ENCODE peak calls at places on chromosome 5, in seven cellular contexts. Z is astrocyte of the spinal cord, U is dorsolateral prefrontal cortex, L is cardiac fibroblast, H is spleen, M is lung, B is GM13977. X is an unnamed sample.
A peak's percentile ranks its signal among the peaks of the same experiment; 100 is the strongest.

GRCh38 chr5:178308541-178309092 is 76.0 kb upstream of the PHYKPL start:
- DNase-seq in M (no peak), H (peak; percentile 50), B (no peak), Z (no peak), L (no peak), U (no peak), X (no peak)

GRCh38 chr5:174425271-174425963 is 299.0 kb upstream of the MSX2 start:
- DNase-seq in Z (no peak), H (no peak), M (no peak), B (no peak), L (no peak), U (no peak), X (no peak)

GRCh38 chr5:103178167-103178566 is 58.1 kb downstream of the PPIP5K2 start:
- DNase-seq in H (no peak), Z (no peak), M (no peak), L (no peak), B (no peak), U (no peak), X (no peak)

GRCh38 chr5:52947208-52947607 is 41.9 kb upstream of the ITGA2 start:
- DNase-seq in M (no peak), Z (peak; percentile 52), B (no peak), H (no peak), L (no peak), U (no peak), X (no peak)

GRCh38 chr5:33997331-33997983 is 10.4 kb downstream of the AMACR start:
- DNase-seq in H (no peak), B (peak; percentile 47), Z (peak; percentile 87), U (peak; percentile 28), M (peak; percentile 65), L (peak; percentile 91), X (peak; percentile 82)

GRCh38 chr5:132455614-132456115 is 34.9 kb downstream of the IRF1 start:
- DNase-seq in Z (no peak), L (no peak), U (no peak), M (no peak), B (no peak), H (peak; percentile 80), X (no peak)

GRCh38 chr5:68187268-68188055 is 28.1 kb upstream of the PIK3R1 start:
- DNase-seq in M (no peak), H (no peak), B (peak; percentile 29), U (peak; percentile 88), Z (peak; percentile 73), L (peak; percentile 48), X (no peak)

GRCh38 chr5:178113841-178114324 is 551 bp downstream of the N4BP3 start:
- DNase-seq in H (no peak), U (no peak), M (no peak), B (peak; percentile 71), L (no peak), Z (no peak), X (no peak)

GRCh38 chr5:61048534-61048933 is 103.5 kb downstream of the NDUFAF2 start:
- DNase-seq in Z (peak; percentile 88), M (no peak), U (no peak), B (no peak), H (no peak), L (peak; percentile 14), X (no peak)

GRCh38 chr5:149380466-149381121 is 1.5 kb upstream of the IL17B start:
- DNase-seq in Z (no peak), M (no peak), H (no peak), L (no peak), B (no peak), U (no peak), X (no peak)

GRCh38 chr5:134594797-134595457 is 37.7 kb downstream of the SAR1B start:
- DNase-seq in M (no peak), Z (no peak), H (no peak), U (no peak), L (no peak), B (peak; percentile 57), X (no peak)

GRCh38 chr5:59893061-59893435 is 478 bp downstream of the PDE4D start:
- DNase-seq in M (no peak), U (peak; percentile 15), Z (no peak), B (no peak), H (no peak), L (no peak), X (no peak)

GRCh38 chr5:6570530-6570929 is 62.3 kb downstream of the NSUN2 start:
- DNase-seq in M (peak; percentile 23), B (no peak), H (no peak), Z (no peak), U (no peak), L (no peak), X (no peak)

GRCh38 chr5:98904786-98905185 is 24.0 kb downstream of the CHD1 start:
- DNase-seq in H (no peak), L (no peak), Z (peak; percentile 43), B (no peak), U (no peak), M (no peak), X (no peak)

GRCh38 chr5:93593476-93594060 is 10.5 kb downstream of the NR2F1 start:
- DNase-seq in B (no peak), H (no peak), L (no peak), M (no peak), U (no peak), Z (peak; percentile 33), X (no peak)

GRCh38 chr5:84242286-84242685 is 142.4 kb downstream of the EDIL3 start:
- DNase-seq in U (no peak), B (no peak), L (peak; percentile 82), M (no peak), H (no peak), Z (peak; percentile 80), X (no peak)

GRCh38 chr5:83492331-83492730 is 20.8 kb downstream of the VCAN start:
- DNase-seq in B (no peak), H (no peak), M (no peak), U (no peak), L (peak; percentile 21), Z (no peak), X (no peak)

GRCh38 chr5:56200856-56201638 is 32.1 kb downstream of the ANKRD55 start:
- DNase-seq in M (peak; percentile 70), Z (peak; percentile 78), L (peak; percentile 88), U (peak; percentile 20), H (no peak), B (peak; percentile 82), X (peak; percentile 36)

GRCh38 chr5:151608522-151608921 is 17.4 kb upstream of the FAT2 start:
- DNase-seq in M (no peak), H (no peak), Z (no peak), L (no peak), U (no peak), B (no peak), X (no peak)

GRCh38 chr5:52743012-52743411 is 44.7 kb upstream of the ITGA1 start:
- DNase-seq in U (no peak), M (no peak), L (no peak), Z (peak; percentile 32), B (no peak), H (no peak), X (no peak)

GRCh38 chr5:464446-464842 is 21.5 kb downstream of the EXOC3 start:
- DNase-seq in U (no peak), M (no peak), Z (no peak), L (no peak), B (peak; percentile 27), H (peak; percentile 76), X (no peak)

GRCh38 chr5:156593546-156593945 is 256.5 kb upstream of the PPP1R2B start:
- DNase-seq in U (no peak), B (no peak), M (no peak), Z (no peak), L (no peak), H (no peak), X (no peak)

GRCh38 chr5:174386306-174386705 is 338.1 kb upstream of the MSX2 start:
- DNase-seq in B (no peak), Z (no peak), U (no peak), H (no peak), M (no peak), L (peak; percentile 68), X (no peak)

GRCh38 chr5:140146523-140146842 is 20.7 kb downstream of the IGIP start:
- DNase-seq in U (no peak), M (no peak), H (no peak), B (no peak), Z (no peak), L (no peak), X (no peak)

GRCh38 chr5:127442085-127442484 is 75.4 kb upstream of the PRRC1 start:
- DNase-seq in H (no peak), L (peak; percentile 33), U (no peak), M (no peak), Z (peak; percentile 42), B (peak; percentile 23), X (no peak)

GRCh38 chr5:75043736-75044264 is 8.6 kb downstream of the GCNT4 start:
- DNase-seq in M (no peak), U (no peak), L (no peak), B (no peak), H (no peak), Z (no peak), X (no peak)

GRCh38 chr5:75047356-75047755 is 5.0 kb downstream of the GCNT4 start:
- DNase-seq in B (no peak), M (no peak), Z (no peak), U (no peak), H (no peak), L (no peak), X (no peak)

GRCh38 chr5:75044406-75044805 is 8.0 kb downstream of the GCNT4 start:
- DNase-seq in H (no peak), B (no peak), U (no peak), M (no peak), Z (no peak), L (no peak), X (no peak)

GRCh38 chr5:75046366-75047142 is 5.8 kb downstream of the GCNT4 start:
- DNase-seq in B (no peak), Z (no peak), U (no peak), M (no peak), L (peak; percentile 24), H (no peak), X (no peak)

GRCh38 chr5:75045071-75045470 is 7.3 kb downstream of the GCNT4 start:
- DNase-seq in U (no peak), L (no peak), Z (no peak), B (no peak), M (no peak), H (no peak), X (no peak)
- TF ChIP-seq CTCF in U (no peak), L (no peak), Z (no peak), B (no peak), M (no peak), H (no peak), X (no peak)

DNA sequence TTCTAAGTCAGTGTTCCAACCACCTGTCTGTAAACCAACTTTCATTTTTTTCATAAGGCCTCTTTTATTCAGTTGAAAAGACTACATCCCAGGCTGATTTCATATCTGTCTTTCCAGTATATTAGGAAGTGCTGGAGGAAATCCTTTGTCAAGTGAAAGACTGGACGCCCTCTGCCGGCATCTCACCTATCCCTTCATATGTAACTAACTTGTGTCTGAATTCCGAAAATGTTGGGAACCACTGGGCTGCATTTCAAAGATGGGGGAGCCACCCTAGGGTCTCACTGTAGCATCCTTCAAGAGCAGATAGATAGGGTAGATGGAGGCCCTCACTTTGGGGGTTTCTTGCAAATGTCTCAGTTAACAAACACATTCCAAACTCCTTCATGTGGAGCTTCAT is 569.8 kb downstream of the CTNND2 start:
- DNase-seq in M (no peak), H (no peak), U (no peak), L (no peak), Z (no peak), B (no peak), X (no peak)
- TF ChIP-seq CTCF in M (no peak), H (no peak), U (no peak), L (no peak), Z (no peak), B (no peak), X (no peak)

GRCh38 chr5:130643321-130643720 is 521.7 kb downstream of the HINT1 start:
- DNase-seq in M (no peak), H (no peak), L (no peak), Z (no peak), U (no peak), B (no peak), X (no peak)
- TF ChIP-seq CTCF in M (no peak), H (no peak), L (no peak), Z (no peak), U (no peak), B (no peak), X (no peak)

GRCh38 chr5:96745025-96745424 is 62.7 kb downstream of the ERAP1 start:
- DNase-seq in B (no peak), U (no peak), L (no peak), M (no peak), Z (no peak), H (no peak), X (no peak)
- TF ChIP-seq CTCF in B (no peak), U (no peak), L (no peak), M (no peak), Z (no peak), H (no peak), X (no peak)

X was measured in AG09319.